ENCODE peak calls at places on chromosome 3, in seven cellular contexts. R is GM12892, W is H1, X is K562, A is HepG2, L is SK-N-SH, J is GM12878. C is an unnamed sample.

GRCh38 chr3:112884678-112885290 is 38.1 kb upstream of the CD200R1L start:
- DNase-seq in R (no peak), W (no peak), X (no peak), A (no peak), L (no peak), J (no peak), C (no peak)

GRCh38 chr3:156643729-156644389 is 30.5 kb upstream of the TIPARP start:
- DNase-seq in R (peak), W (no peak), X (peak), A (no peak), L (no peak), J (peak), C (no peak)

GRCh38 chr3:172186607-172187006 is 147.2 kb downstream of the FNDC3B start:
- DNase-seq in R (no peak), W (no peak), X (no peak), A (no peak), L (no peak), J (no peak), C (no peak)

GRCh38 chr3:157865449-157865862 is 240.8 kb downstream of the SHOX2 start:
- DNase-seq in R (peak), W (peak), X (peak), A (peak), L (no peak), J (peak), C (peak)

GRCh38 chr3:138222316-138222715 is 35.2 kb downstream of the ARMC8 start:
- DNase-seq in R (no peak), W (no peak), X (no peak), A (no peak), L (no peak), J (no peak), C (no peak)

GRCh38 chr3:65493371-65493882 is 545.3 kb downstream of the MAGI1 start:
- DNase-seq in R (no peak), W (no peak), X (no peak), A (no peak), L (no peak), J (no peak), C (no peak)

GRCh38 chr3:36714343-36714742 is 50.0 kb downstream of the DCLK3 start:
- DNase-seq in R (no peak), W (no peak), X (no peak), A (no peak), L (no peak), J (no peak), C (no peak)

GRCh38 chr3:197029511-197030167 is at the start of gene MELTF:
- DNase-seq in R (peak), W (no peak), X (peak), A (peak), L (peak), J (no peak), C (peak)

GRCh38 chr3:162435750-162436149 is 939.1 kb downstream of the OTOL1 start:
- DNase-seq in R (no peak), W (no peak), X (no peak), A (no peak), L (no peak), J (no peak), C (no peak)

GRCh38 chr3:71805199-71805598 is 20.3 kb upstream of the PROK2 start:
- DNase-seq in R (no peak), W (no peak), X (no peak), A (no peak), L (no peak), J (no peak), C (no peak)

GRCh38 chr3:72590732-72591192 is 257.5 kb downstream of the SHQ1 start:
- DNase-seq in R (no peak), W (no peak), X (no peak), A (peak), L (no peak), J (no peak), C (no peak)

GRCh38 chr3:11556851-11557644 is 86.7 kb downstream of the VGLL4 start:
- DNase-seq in R (no peak), W (no peak), X (no peak), A (no peak), L (no peak), J (no peak), C (no peak)

GRCh38 chr3:149042766-149043386 is 43.5 kb downstream of the HLTF start:
- DNase-seq in R (no peak), W (no peak), X (no peak), A (no peak), L (no peak), J (peak), C (no peak)

GRCh38 chr3:97720417-97720816 is 44.1 kb upstream of the ARL6 start:
- DNase-seq in R (no peak), W (no peak), X (no peak), A (no peak), L (no peak), J (no peak), C (no peak)

GRCh38 chr3:23113455-23114171 is 89.5 kb upstream of the UBE2E2 start:
- DNase-seq in R (no peak), W (no peak), X (no peak), A (no peak), L (no peak), J (no peak), C (no peak)

GRCh38 chr3:142929109-142929508 is 34.4 kb downstream of the PAQR9 start:
- DNase-seq in R (no peak), W (no peak), X (peak), A (peak), L (no peak), J (no peak), C (no peak)

GRCh38 chr3:4983739-4984510 is 4.7 kb downstream of the BHLHE40 start:
- DNase-seq in R (no peak), W (no peak), X (peak), A (no peak), L (no peak), J (peak), C (peak)

GRCh38 chr3:145735631-145736030 is 425.4 kb downstream of the PLOD2 start:
- DNase-seq in R (no peak), W (no peak), X (no peak), A (no peak), L (no peak), J (no peak), C (no peak)

GRCh38 chr3:148214695-148215094 is 483.0 kb upstream of the AGTR1 start:
- DNase-seq in R (no peak), W (no peak), X (no peak), A (no peak), L (no peak), J (no peak), C (no peak)

GRCh38 chr3:69735893-69736292 is 3.4 kb upstream of the MITF start:
- DNase-seq in R (no peak), W (no peak), X (no peak), A (no peak), L (no peak), J (no peak), C (no peak)

GRCh38 chr3:10137178-10137577 is 4.4 kb upstream of the VHL start:
- DNase-seq in R (no peak), W (no peak), X (no peak), A (peak), L (no peak), J (no peak), C (no peak)

GRCh38 chr3:133989931-133990702 is 39.6 kb downstream of the SLCO2A1 start:
- DNase-seq in R (no peak), W (no peak), X (no peak), A (no peak), L (no peak), J (no peak), C (no peak)

GRCh38 chr3:56133423-56133822 is 334.8 kb downstream of the ERC2 start:
- DNase-seq in R (no peak), W (no peak), X (no peak), A (no peak), L (no peak), J (no peak), C (no peak)

GRCh38 chr3:176352716-176353334 is 844.5 kb downstream of the TBL1XR1 start:
- DNase-seq in R (no peak), W (no peak), X (no peak), A (no peak), L (no peak), J (no peak), C (no peak)

GRCh38 chr3:138256022-138256421 is 68.9 kb downstream of the ARMC8 start:
- DNase-seq in R (no peak), W (no peak), X (no peak), A (no peak), L (no peak), J (no peak), C (no peak)

GRCh38 chr3:153667341-153667740 is 453.8 kb upstream of the ARHGEF26 start:
- DNase-seq in R (no peak), W (no peak), X (no peak), A (no peak), L (no peak), J (no peak), C (no peak)

GRCh38 chr3:80050826-80051601 is 283.2 kb upstream of the ROBO1 start:
- DNase-seq in R (no peak), W (no peak), X (no peak), A (no peak), L (peak), J (no peak), C (no peak)

GRCh38 chr3:134008630-134009156 is 21.0 kb downstream of the SLCO2A1 start:
- DNase-seq in R (no peak), W (no peak), X (no peak), A (no peak), L (no peak), J (no peak), C (no peak)

GRCh38 chr3:195914648-195915473 is 6.5 kb upstream of the TNK2 start:
- DNase-seq in R (peak), W (peak), X (peak), A (peak), L (peak), J (peak), C (peak)
- TF ChIP-seq TAF1 in R (no peak), W (peak), X (no peak), A (no peak), L (no peak), J (no peak), C (no peak)

GRCh38 chr3:47705391-47705790 is 76.3 kb downstream of the SMARCC1 start:
- DNase-seq in R (no peak), W (no peak), X (no peak), A (no peak), L (no peak), J (no peak), C (no peak)

DNA sequence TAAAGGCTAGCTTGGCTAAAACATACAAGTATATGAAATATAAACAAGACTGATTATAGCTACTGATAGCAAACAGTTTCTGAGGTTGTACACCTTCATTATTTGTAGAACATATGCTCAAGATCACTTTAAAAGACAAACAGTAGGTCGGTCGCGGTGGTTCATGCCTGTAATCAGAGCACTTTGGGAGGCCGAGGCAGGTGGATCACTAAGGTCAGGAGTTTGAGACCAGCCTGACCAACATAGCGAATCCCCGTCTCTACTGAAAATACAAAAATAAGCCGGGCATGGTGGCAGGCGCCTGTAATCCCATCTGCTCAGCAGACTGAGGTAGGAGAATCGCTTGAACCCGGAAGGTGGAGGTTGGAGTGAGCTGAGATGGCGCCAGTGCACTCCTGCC is 80.3 kb downstream of the SMARCC1 start:
- DNase-seq in R (no peak), W (no peak), X (no peak), A (no peak), L (no peak), J (no peak), C (no peak)
- TF ChIP-seq TAF1 in R (no peak), W (no peak), X (no peak), A (no peak), L (no peak), J (no peak), C (no peak)

GRCh38 chr3:66642015-66642414 is 141.2 kb upstream of the LRIG1 start:
- DNase-seq in R (no peak), W (no peak), X (no peak), A (no peak), L (no peak), J (no peak), C (no peak)

GRCh38 chr3:66648975-66649374 is 148.2 kb upstream of the LRIG1 start:
- DNase-seq in R (no peak), W (no peak), X (no peak), A (no peak), L (no peak), J (no peak), C (no peak)

GRCh38 chr3:66642484-66642883 is 141.7 kb upstream of the LRIG1 start:
- DNase-seq in R (no peak), W (no peak), X (no peak), A (no peak), L (no peak), J (no peak), C (no peak)

GRCh38 chr3:66639794-66640356 is 139.1 kb upstream of the LRIG1 start:
- DNase-seq in R (no peak), W (no peak), X (no peak), A (no peak), L (no peak), J (no peak), C (no peak)

GRCh38 chr3:66644549-66644948 is 143.7 kb upstream of the LRIG1 start:
- DNase-seq in R (no peak), W (no peak), X (no peak), A (no peak), L (no peak), J (no peak), C (no peak)
- TF ChIP-seq TAF1 in R (no peak), W (no peak), X (no peak), A (no peak), L (no peak), J (no peak), C (no peak)

GRCh38 chr3:196007744-196008143 is 74.1 kb downstream of the TFRC start:
- DNase-seq in R (no peak), W (no peak), X (no peak), A (no peak), L (no peak), J (no peak), C (no peak)
- TF ChIP-seq TAF1 in R (no peak), W (no peak), X (no peak), A (no peak), L (no peak), J (no peak), C (no peak)

DNA sequence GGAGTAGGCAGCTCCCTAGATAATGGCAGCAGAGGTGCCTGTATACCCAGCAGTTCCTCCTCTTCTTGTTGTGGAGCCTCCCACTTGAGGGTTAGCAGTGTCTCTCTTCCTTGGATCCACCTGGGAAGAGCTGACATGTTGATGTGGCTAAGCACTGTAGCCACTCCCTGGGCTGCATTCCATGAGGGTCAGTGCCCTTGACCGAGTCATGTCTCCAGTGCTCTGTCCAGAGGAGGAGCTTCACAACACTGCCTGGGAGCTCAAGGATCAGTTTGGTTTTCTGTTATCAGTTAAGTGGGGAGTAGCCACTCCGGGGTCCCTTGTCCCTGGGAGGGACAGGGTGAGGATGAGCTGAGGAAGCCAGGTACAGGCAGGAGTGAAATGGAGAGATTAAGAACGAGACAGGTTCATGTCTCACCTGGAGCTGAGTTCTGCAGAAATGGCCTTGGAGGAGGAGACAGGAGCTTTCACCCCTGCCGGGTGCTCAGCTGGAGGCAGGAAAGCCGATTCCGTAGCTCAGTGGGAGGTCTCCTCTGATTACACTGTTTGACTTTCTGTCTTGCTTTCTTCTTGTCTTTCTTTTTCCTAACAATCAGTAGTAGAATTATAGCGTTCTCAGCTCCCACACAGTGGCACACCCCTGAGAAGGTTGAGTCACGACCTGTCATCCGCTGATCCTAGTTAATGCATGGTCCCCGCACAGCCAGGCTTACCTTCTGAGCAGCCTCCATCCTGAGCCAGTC is 57.9 kb upstream of the SEC22A start:
- DNase-seq in R (no peak), W (peak), X (no peak), A (peak), L (no peak), J (no peak), C (no peak)
- TF ChIP-seq TAF1 in R (no peak), W (no peak), X (no peak), A (no peak), L (no peak), J (no peak), C (no peak)

GRCh38 chr3:150725548-150725947 is 21.8 kb upstream of the ERICH6 start:
- DNase-seq in R (no peak), W (no peak), X (no peak), A (peak), L (no peak), J (no peak), C (no peak)
- TF ChIP-seq TAF1 in R (no peak), W (no peak), X (no peak), A (no peak), L (no peak), J (no peak), C (no peak)

DNA sequence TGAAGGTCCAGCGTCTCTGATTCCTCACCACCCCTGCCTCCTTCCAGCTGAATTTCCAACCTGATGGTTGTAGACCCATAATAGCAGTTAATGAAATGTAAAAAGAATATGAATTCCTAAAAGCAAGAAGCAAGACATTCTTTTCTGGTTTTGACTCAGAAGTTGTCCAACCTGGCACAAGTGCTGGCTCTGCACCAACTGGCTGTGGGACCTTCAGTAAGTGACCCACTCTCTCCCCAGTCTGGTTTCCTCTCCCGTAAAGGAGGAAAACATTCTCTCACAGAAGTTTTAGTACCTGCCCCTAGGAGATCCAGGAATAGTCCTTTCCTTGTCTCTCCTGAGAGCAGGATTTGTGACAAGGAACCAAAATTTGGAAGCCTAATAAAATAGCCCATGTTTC is 236.9 kb upstream of the TRIM42 start:
- DNase-seq in R (no peak), W (no peak), X (no peak), A (no peak), L (no peak), J (no peak), C (no peak)
- TF ChIP-seq TAF1 in R (no peak), W (no peak), X (no peak), A (no peak), L (no peak), J (no peak), C (no peak)

GRCh38 chr3:106620646-106621045 is 751.8 kb upstream of the CBLB start:
- DNase-seq in R (no peak), W (no peak), X (no peak), A (no peak), L (no peak), J (no peak), C (no peak)
- TF ChIP-seq TAF1 in R (no peak), W (no peak), X (no peak), A (no peak), L (no peak), J (no peak), C (no peak)

GRCh38 chr3:185631108-185631507 is 45.0 kb downstream of the SENP2 start:
- DNase-seq in R (no peak), W (no peak), X (no peak), A (no peak), L (no peak), J (peak), C (no peak)

GRCh38 chr3:185629554-185630181 is 43.6 kb downstream of the SENP2 start:
- DNase-seq in R (no peak), W (no peak), X (no peak), A (no peak), L (no peak), J (peak), C (no peak)

GRCh38 chr3:185631508-185632206 is 45.6 kb downstream of the SENP2 start:
- DNase-seq in R (no peak), W (no peak), X (no peak), A (no peak), L (peak), J (no peak), C (no peak)

GRCh38 chr3:185630182-185630622 is 44.1 kb downstream of the SENP2 start:
- DNase-seq in R (no peak), W (no peak), X (no peak), A (no peak), L (no peak), J (no peak), C (no peak)

GRCh38 chr3:185632996-185633395 is 46.9 kb downstream of the SENP2 start:
- DNase-seq in R (no peak), W (no peak), X (no peak), A (no peak), L (no peak), J (no peak), C (no peak)
- TF ChIP-seq TAF1 in R (no peak), W (no peak), X (no peak), A (no peak), L (no peak), J (no peak), C (no peak)

GRCh38 chr3:8713901-8714759 is 19.5 kb upstream of the CAV3 start:
- DNase-seq in R (no peak), W (no peak), X (peak), A (peak), L (no peak), J (no peak), C (peak)

GRCh38 chr3:8712045-8712870 is 21.3 kb upstream of the CAV3 start:
- DNase-seq in R (no peak), W (no peak), X (no peak), A (no peak), L (no peak), J (no peak), C (no peak)

GRCh38 chr3:8709801-8710524 is 23.6 kb upstream of the CAV3 start:
- DNase-seq in R (no peak), W (no peak), X (no peak), A (peak), L (no peak), J (no peak), C (no peak)

GRCh38 chr3:8709287-8709686 is 24.3 kb upstream of the CAV3 start:
- DNase-seq in R (no peak), W (no peak), X (no peak), A (no peak), L (no peak), J (no peak), C (no peak)

GRCh38 chr3:8712871-8713360 is 20.7 kb upstream of the CAV3 start:
- DNase-seq in R (no peak), W (no peak), X (no peak), A (no peak), L (no peak), J (no peak), C (no peak)
- TF ChIP-seq TAF1 in R (no peak), W (no peak), X (no peak), A (no peak), L (no peak), J (no peak), C (no peak)

C was measured in GM12891.